ENCODE peak calls at places on chromosomes 12 and 14, in ten cellular contexts. S is psoas muscle, O is stomach, B is left ventricle myocardium inferior, E is endothelial cell, K is astrocyte of the spinal cord, N is tibial nerve, A is type B pancreatic cell, D is fibroblast of pulmonary artery, C is neural progenitor cell. Q is an unnamed sample.

GRCh38 chr12:131620520-131620919 is 90.4 kb upstream of the SFSWAP start:
- DNase-seq in S (no peak), O (no peak), B (no peak), E (no peak), K (no peak), N (no peak), A (no peak), D (no peak), C (no peak), Q (no peak)

GRCh38 chr12:52082988-52083637 is 3.6 kb downstream of the SMIM41 start:
- DNase-seq in S (peak; percentile 69), O (peak; percentile 61), B (peak; percentile 51), E (peak; percentile 72), K (peak; percentile 38), N (peak; percentile 60), A (peak; percentile 78), D (peak; percentile 53), C (peak; percentile 79), Q (peak; percentile 82)

GRCh38 chr12:543114-543451 is 83.3 kb downstream of the B4GALNT3 start:
- DNase-seq in S (no peak), O (no peak), B (no peak), E (no peak), K (no peak), N (no peak), A (no peak), D (no peak), C (no peak), Q (peak; percentile 16)

GRCh38 chr14:100644383-100644782 is 57.2 kb upstream of the BEGAIN start:
- DNase-seq in S (no peak), O (no peak), B (no peak), E (no peak), K (no peak), N (no peak), A (no peak), D (no peak), C (no peak), Q (no peak)

GRCh38 chr12:117674763-117675162 is 294.0 kb downstream of the KSR2 start:
- DNase-seq in S (no peak), O (no peak), B (no peak), E (no peak), K (no peak), N (no peak), A (no peak), D (no peak), C (no peak), Q (no peak)

GRCh38 chr12:81070846-81071245 is 7.0 kb upstream of the ACSS3 start:
- DNase-seq in S (no peak), O (no peak), B (no peak), E (no peak), K (peak; percentile 8), N (no peak), A (no peak), D (no peak), C (no peak), Q (no peak)

GRCh38 chr14:23514009-23514962 is 37.3 kb downstream of the ZFHX2 start:
- DNase-seq in S (no peak), O (no peak), B (no peak), E (no peak), K (no peak), N (no peak), A (no peak), D (no peak), C (no peak), Q (no peak)

GRCh38 chr12:54984602-54985376 is at the start of gene TESPA1:
- DNase-seq in S (peak; percentile 25), O (peak; percentile 54), B (peak; percentile 60), E (no peak), K (no peak), N (peak; percentile 56), A (no peak), D (no peak), C (no peak), Q (no peak)

GRCh38 chr14:92724516-92725340 is 23.7 kb downstream of the LGMN start:
- DNase-seq in S (no peak), O (peak; percentile 40), B (peak; percentile 45), E (no peak), K (no peak), N (no peak), A (no peak), D (peak; percentile 41), C (peak; percentile 30), Q (no peak)

GRCh38 chr12:120367252-120367923 is 1.6 kb downstream of the MSI1 start:
- DNase-seq in S (no peak), O (no peak), B (no peak), E (peak; percentile 55), K (no peak), N (no peak), A (no peak), D (no peak), C (peak; percentile 83), Q (peak; percentile 56)

GRCh38 chr12:75913502-75914110 is 118.0 kb downstream of the PHLDA1 start:
- DNase-seq in S (no peak), O (no peak), B (peak; percentile 30), E (no peak), K (no peak), N (no peak), A (no peak), D (peak; percentile 46), C (no peak), Q (no peak)

GRCh38 chr12:100955139-100955538 is 160.6 kb downstream of the ANO4 start:
- DNase-seq in S (no peak), O (no peak), B (no peak), E (no peak), K (peak; percentile 90), N (no peak), A (no peak), D (peak; percentile 72), C (no peak), Q (peak; percentile 4)

GRCh38 chr14:100476012-100476822 is 111.0 kb downstream of the BEGAIN start:
- DNase-seq in S (peak; percentile 33), O (peak; percentile 42), B (no peak), E (no peak), K (peak; percentile 99), N (no peak), A (no peak), D (peak; percentile 50), C (no peak), Q (no peak)

GRCh38 chr12:102631274-102631673 is 150.9 kb upstream of the IGF1 start:
- DNase-seq in S (no peak), O (no peak), B (no peak), E (no peak), K (peak; percentile 31), N (no peak), A (no peak), D (peak; percentile 51), C (no peak), Q (no peak)

DNA sequence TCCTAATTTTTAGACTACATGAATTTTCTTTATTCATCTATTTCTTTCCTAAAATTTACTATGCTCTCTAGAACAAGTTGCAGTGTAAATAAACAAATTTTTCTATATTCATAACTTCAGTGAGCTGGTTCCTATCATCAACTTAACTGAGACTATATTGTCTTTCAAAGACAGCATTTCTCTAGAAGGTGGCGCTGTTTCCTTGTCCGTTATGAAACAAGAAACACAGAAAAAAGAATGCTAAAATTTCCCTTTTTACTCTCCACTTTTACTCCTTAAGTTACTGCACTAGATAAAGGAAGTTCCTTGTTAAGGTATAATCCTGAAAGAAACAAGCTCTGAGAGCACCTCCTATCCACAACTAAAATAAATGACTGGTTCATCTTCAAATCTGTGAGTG is 8.2 kb upstream of the CLEC2A start:
- DNase-seq in S (no peak), O (no peak), B (no peak), E (no peak), K (no peak), N (no peak), A (no peak), D (peak; percentile 16), C (peak; percentile 14), Q (no peak)
- TF ChIP-seq CTCF in S (no peak), O (no peak), B (no peak), E (peak; percentile 13), K (peak; percentile 43), N (no peak), A (no peak), D (peak; percentile 40), C (peak; percentile 51), Q (peak; percentile 13)

GRCh38 chr14:67335781-67336180 is 23.8 kb downstream of the ATP6V1D start:
- DNase-seq in S (no peak), O (no peak), B (no peak), E (peak; percentile 18), K (peak; percentile 34), N (no peak), A (no peak), D (peak; percentile 47), C (peak; percentile 65), Q (no peak)
- TF ChIP-seq CTCF in S (peak; percentile 20), O (no peak), B (peak; percentile 15), E (peak; percentile 69), K (peak; percentile 50), N (no peak), A (peak; percentile 67), D (peak; percentile 45), C (peak; percentile 67), Q (peak; percentile 52)

DNA sequence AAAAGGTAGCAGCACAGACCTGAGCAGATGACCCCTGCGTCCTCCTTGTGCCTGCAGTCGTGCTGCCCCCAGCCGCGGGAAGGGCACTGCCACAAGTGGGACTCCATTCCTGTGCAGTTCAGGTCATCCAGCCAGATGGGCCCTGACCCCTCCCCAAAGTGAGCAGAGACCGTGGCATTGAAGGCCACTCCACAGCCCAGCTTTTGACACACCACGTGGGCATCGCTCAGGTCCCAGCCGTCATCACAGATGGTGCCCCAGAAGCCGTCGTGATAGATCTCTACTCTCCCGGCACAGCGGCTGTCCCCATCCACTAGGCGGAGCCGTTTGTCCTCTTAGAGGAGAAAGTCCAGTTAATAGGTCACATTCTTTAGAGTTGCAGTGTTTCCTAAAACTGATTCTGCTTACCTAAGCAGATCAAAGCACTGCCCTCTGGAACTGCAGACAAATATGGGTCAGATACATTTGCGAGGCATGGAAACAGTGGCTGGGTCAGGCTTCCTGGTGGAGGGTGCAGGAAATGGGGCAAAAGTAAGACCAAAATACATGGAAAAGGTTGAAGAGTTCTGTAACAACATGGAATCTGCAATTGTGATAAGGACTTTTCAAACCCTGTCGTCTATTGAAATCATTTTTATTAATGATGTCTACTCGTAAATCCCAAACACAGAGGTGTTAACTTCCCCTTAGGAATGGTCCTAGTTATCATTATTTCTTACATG is 69.4 kb downstream of the CD163L1 start:
- DNase-seq in S (no peak), O (no peak), B (peak; percentile 17), E (peak; percentile 53), K (peak; percentile 8), N (peak; percentile 14), A (no peak), D (peak; percentile 7), C (peak; percentile 70), Q (peak; percentile 47)
- TF ChIP-seq CTCF in S (no peak), O (no peak), B (peak; percentile 31), E (peak; percentile 22), K (peak; percentile 69), N (peak; percentile 31), A (peak; percentile 51), D (peak; percentile 23), C (peak; percentile 63), Q (peak; percentile 32)

GRCh38 chr14:60332046-60332399 is 83.0 kb downstream of the PPM1A start:
- DNase-seq in S (no peak), O (no peak), B (no peak), E (no peak), K (no peak), N (no peak), A (no peak), D (no peak), C (no peak), Q (no peak)
- TF ChIP-seq CTCF in S (no peak), O (no peak), B (no peak), E (no peak), K (no peak), N (no peak), A (peak; percentile 51), D (no peak), C (no peak), Q (no peak)